ENCODE peak calls at places on chromosomes 11 and 22, in ten cellular contexts. W is activated naive CD4-positive, alpha-beta T cell; B is activated T-helper 1 cell treated with anti-CD3 and anti-CD28 coated beads, Interleukin-12 subunit alpha, Interleukin-12 subunit beta, Interleukin-2, Interleukin-4 antibody, amounts not matched to agents 30 ng/mL and 10 ng/mL and 1 ng/mL, durations not matched to agents 14 hours and 24 hours and 36 hours; D is activated CD8-positive, alpha-beta T cell treated with anti-CD3 and anti-CD28 coated beads, Interleukin-2, amount 10 ng/mL, durations not matched to agents 7 days and 5 days; E is nucleus accumbens; U is ovary; X is NCI-H1105 treated with DMSO at 0.1 percent for 48 hours; O is left ventricle myocardium superior; T is hypothalamus; C is adrenal gland. N is an unnamed sample.

GRCh38 chr11:61026121-61027031 is 54.9 kb downstream of the CD6 start:
- DNase-seq in W (no peak), B (peak), D (peak), E (no peak), U (no peak), X (no peak), O (no peak), T (no peak), C (no peak), N (peak)

GRCh38 chr11:2564008-2564530 is 119.3 kb downstream of the KCNQ1 start:
- DNase-seq in W (no peak), B (no peak), D (no peak), E (no peak), U (peak), X (no peak), O (peak), T (no peak), C (peak), N (no peak)

GRCh38 chr11:65060913-65061408 is 2.6 kb upstream of the NAALADL1 start:
- DNase-seq in W (peak), B (no peak), D (no peak), E (no peak), U (no peak), X (no peak), O (no peak), T (no peak), C (no peak), N (no peak)

GRCh38 chr11:13260963-13261599 is 16.5 kb upstream of the BMAL1 start:
- DNase-seq in W (no peak), B (no peak), D (peak), E (no peak), U (no peak), X (no peak), O (peak), T (no peak), C (peak), N (no peak)

GRCh38 chr11:102367364-102367763 is 20.4 kb downstream of the BIRC2 start:
- DNase-seq in W (no peak), B (no peak), D (no peak), E (no peak), U (no peak), X (peak), O (no peak), T (no peak), C (no peak), N (peak)

GRCh38 chr22:36971305-36971704 is 47.9 kb downstream of the TST start:
- DNase-seq in W (no peak), B (no peak), D (no peak), E (no peak), U (no peak), X (no peak), O (no peak), T (no peak), C (no peak), N (no peak)

GRCh38 chr11:122703541-122704272 is 48.2 kb downstream of the UBASH3B start:
- DNase-seq in W (no peak), B (no peak), D (no peak), E (no peak), U (no peak), X (no peak), O (no peak), T (no peak), C (no peak), N (no peak)

GRCh38 chr11:131044851-131045250 is 128.6 kb upstream of the SNX19 start:
- DNase-seq in W (no peak), B (no peak), D (no peak), E (no peak), U (no peak), X (no peak), O (no peak), T (no peak), C (no peak), N (no peak)

GRCh38 chr11:122737951-122738693 is 82.6 kb downstream of the UBASH3B start:
- DNase-seq in W (no peak), B (no peak), D (no peak), E (no peak), U (no peak), X (no peak), O (no peak), T (no peak), C (no peak), N (no peak)

GRCh38 chr11:67409781-67410368 is 5.6 kb upstream of the CARNS1 start:
- DNase-seq in W (no peak), B (no peak), D (no peak), E (no peak), U (no peak), X (peak), O (no peak), T (no peak), C (no peak), N (no peak)

GRCh38 chr22:37205046-37205445 is 7.2 kb downstream of the SSTR3 start:
- DNase-seq in W (no peak), B (no peak), D (no peak), E (no peak), U (no peak), X (no peak), O (no peak), T (no peak), C (no peak), N (no peak)

GRCh38 chr11:12657336-12657735 is 16.9 kb upstream of the TEAD1 start:
- DNase-seq in W (no peak), B (no peak), D (no peak), E (no peak), U (no peak), X (no peak), O (no peak), T (no peak), C (no peak), N (no peak)

GRCh38 chr11:64407221-64407620 is 48.3 kb downstream of the RPS6KA4 start:
- DNase-seq in W (no peak), B (no peak), D (no peak), E (no peak), U (no peak), X (no peak), O (no peak), T (no peak), C (no peak), N (no peak)

GRCh38 chr11:9664276-9665171 is 647 bp downstream of the SWAP70 start:
- DNase-seq in W (no peak), B (no peak), D (no peak), E (no peak), U (peak), X (no peak), O (peak), T (peak), C (peak), N (no peak)

GRCh38 chr11:126127284-126127845 is 64.7 kb upstream of the CDON start:
- DNase-seq in W (no peak), B (no peak), D (no peak), E (no peak), U (no peak), X (no peak), O (no peak), T (no peak), C (no peak), N (no peak)

GRCh38 chr22:19892249-19892879 is 37.7 kb upstream of the GNB1L start:
- DNase-seq in W (no peak), B (peak), D (peak), E (no peak), U (peak), X (peak), O (peak), T (no peak), C (no peak), N (peak)

GRCh38 chr11:65492637-65493366 is 6.0 kb upstream of the MALAT1 start:
- DNase-seq in W (no peak), B (no peak), D (no peak), E (peak), U (peak), X (no peak), O (peak), T (peak), C (peak), N (no peak)

GRCh38 chr11:109085708-109086373 is 336.1 kb upstream of the C11orf87 start:
- DNase-seq in W (no peak), B (no peak), D (no peak), E (no peak), U (no peak), X (no peak), O (peak), T (no peak), C (no peak), N (no peak)

GRCh38 chr11:62856333-62856910 is 17.0 kb upstream of the WDR74 start:
- DNase-seq in W (no peak), B (no peak), D (peak), E (no peak), U (no peak), X (peak), O (no peak), T (no peak), C (no peak), N (no peak)

GRCh38 chr11:119856681-119857485 is 127.9 kb upstream of the NECTIN1 start:
- DNase-seq in W (no peak), B (no peak), D (no peak), E (no peak), U (no peak), X (no peak), O (no peak), T (no peak), C (no peak), N (no peak)

GRCh38 chr11:121328213-121328966 is 35.8 kb downstream of the SC5D start:
- DNase-seq in W (no peak), B (peak), D (peak), E (no peak), U (no peak), X (no peak), O (no peak), T (no peak), C (no peak), N (peak)

GRCh38 chr11:17494019-17494418 is 17.4 kb upstream of the ABCC8 start:
- DNase-seq in W (no peak), B (no peak), D (no peak), E (no peak), U (no peak), X (no peak), O (no peak), T (no peak), C (no peak), N (no peak)

GRCh38 chr11:8717544-8717875 is 34.9 kb downstream of the RPL27A start:
- DNase-seq in W (no peak), B (no peak), D (no peak), E (no peak), U (no peak), X (no peak), O (no peak), T (no peak), C (no peak), N (no peak)

GRCh38 chr11:124942446-124943202 is 6.8 kb upstream of the HEPACAM start:
- DNase-seq in W (no peak), B (no peak), D (no peak), E (peak), U (no peak), X (no peak), O (no peak), T (peak), C (no peak), N (no peak)

GRCh38 chr11:57639321-57640067 is 10.2 kb downstream of the YPEL4 start:
- DNase-seq in W (no peak), B (no peak), D (no peak), E (no peak), U (peak), X (no peak), O (no peak), T (no peak), C (no peak), N (peak)

GRCh38 chr11:92811341-92811740 is 158.1 kb upstream of the MTNR1B start:
- DNase-seq in W (no peak), B (no peak), D (no peak), E (no peak), U (no peak), X (no peak), O (no peak), T (no peak), C (no peak), N (no peak)

GRCh38 chr11:72079776-72080325 is 491 bp downstream of the NUMA1 start:
- DNase-seq in W (no peak), B (no peak), D (no peak), E (no peak), U (no peak), X (no peak), O (no peak), T (no peak), C (no peak), N (peak)

GRCh38 chr11:56396047-56396446 is 16.4 kb upstream of the OR5AL1 start:
- DNase-seq in W (no peak), B (no peak), D (no peak), E (no peak), U (no peak), X (no peak), O (no peak), T (no peak), C (no peak), N (no peak)

GRCh38 chr11:8971917-8972316 is 7.7 kb upstream of the TMEM9B start:
- DNase-seq in W (no peak), B (no peak), D (no peak), E (no peak), U (no peak), X (no peak), O (no peak), T (no peak), C (no peak), N (no peak)

GRCh38 chr11:118396097-118396501 is 5.3 kb upstream of the ATP5MG start:
- DNase-seq in W (no peak), B (peak), D (peak), E (no peak), U (no peak), X (no peak), O (no peak), T (no peak), C (no peak), N (peak)

GRCh38 chr11:108609681-108610080 is 16.1 kb upstream of the EXPH5 start:
- DNase-seq in W (no peak), B (no peak), D (no peak), E (no peak), U (no peak), X (no peak), O (no peak), T (no peak), C (no peak), N (no peak)